ENCODE peak calls at places on chromosome 5, in five cellular contexts. V, O, T, L and D are unnamed samples.

GRCh38 chr5:122586351-122586750 is 188.5 kb upstream of the SNX2 start:
- DNase-seq in L (no peak), V (no peak), O (peak; percentile 64), T (no peak), D (no peak)

GRCh38 chr5:81779125-81779934 is 28.4 kb upstream of the SSBP2 start:
- DNase-seq in T (peak; percentile 38), V (no peak), O (peak; percentile 53), L (peak; percentile 60), D (no peak)

GRCh38 chr5:61735531-61735930 is 403.5 kb downstream of the ZSWIM6 start:
- DNase-seq in O (peak; percentile 8), L (no peak), T (no peak), V (no peak), D (no peak)

GRCh38 chr5:167561796-167562195 is 729.6 kb upstream of the WWC1 start:
- DNase-seq in O (no peak), L (no peak), V (no peak), T (no peak), D (no peak)

GRCh38 chr5:80755634-80756033 is 100.9 kb upstream of the DHFR start:
- DNase-seq in L (no peak), V (no peak), T (no peak), O (peak; percentile 34), D (no peak)

GRCh38 chr5:141747646-141748229 is 65.7 kb upstream of the ARAP3 start:
- DNase-seq in L (no peak), T (no peak), V (no peak), O (no peak), D (no peak)

GRCh38 chr5:14112998-14113652 is 30.0 kb upstream of the TRIO start:
- DNase-seq in V (no peak), T (no peak), L (peak; percentile 57), O (no peak), D (no peak)

GRCh38 chr5:159660401-159660800 is 255.9 kb upstream of the ADRA1B start:
- DNase-seq in T (no peak), V (no peak), O (peak; percentile 19), L (no peak), D (no peak)

GRCh38 chr5:147554285-147554817 is 44.5 kb upstream of the DPYSL3 start:
- DNase-seq in O (peak; percentile 92), T (no peak), L (no peak), V (no peak), D (no peak)
- H3K4me3 ChIP-seq in O (peak overlapping the region; percentile 27), T (peak overlapping the region; percentile 25), L (peak overlapping the region; percentile 21), V (no peak overlapping the region), D (peak overlapping the region; percentile 30)

DNA sequence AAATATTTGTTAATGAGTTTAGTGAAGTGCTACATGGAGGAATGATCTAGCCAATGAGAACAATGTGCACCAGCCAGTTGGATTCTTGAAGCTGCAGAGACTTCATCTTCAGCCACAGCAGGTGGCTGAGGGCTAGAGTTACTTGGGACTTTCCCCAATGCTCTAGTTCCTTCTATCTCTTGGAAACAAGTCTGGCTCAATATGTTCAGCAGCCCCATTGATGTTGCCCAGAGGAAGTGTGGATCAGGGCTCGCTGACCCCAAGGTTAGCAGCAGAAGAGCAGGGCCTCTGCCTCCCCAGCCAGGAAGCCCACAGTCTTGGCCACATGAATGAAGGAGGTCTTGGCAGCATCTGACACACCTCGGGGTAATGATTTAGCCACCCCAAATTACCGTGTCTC is 117.5 kb downstream of the SLC1A3 start:
- DNase-seq in T (no peak), O (no peak), V (no peak), L (no peak), D (no peak)
- H3K4me3 ChIP-seq in T (no peak overlapping the region), O (no peak overlapping the region), V (no peak overlapping the region), L (no peak overlapping the region), D (no peak overlapping the region)

DNA sequence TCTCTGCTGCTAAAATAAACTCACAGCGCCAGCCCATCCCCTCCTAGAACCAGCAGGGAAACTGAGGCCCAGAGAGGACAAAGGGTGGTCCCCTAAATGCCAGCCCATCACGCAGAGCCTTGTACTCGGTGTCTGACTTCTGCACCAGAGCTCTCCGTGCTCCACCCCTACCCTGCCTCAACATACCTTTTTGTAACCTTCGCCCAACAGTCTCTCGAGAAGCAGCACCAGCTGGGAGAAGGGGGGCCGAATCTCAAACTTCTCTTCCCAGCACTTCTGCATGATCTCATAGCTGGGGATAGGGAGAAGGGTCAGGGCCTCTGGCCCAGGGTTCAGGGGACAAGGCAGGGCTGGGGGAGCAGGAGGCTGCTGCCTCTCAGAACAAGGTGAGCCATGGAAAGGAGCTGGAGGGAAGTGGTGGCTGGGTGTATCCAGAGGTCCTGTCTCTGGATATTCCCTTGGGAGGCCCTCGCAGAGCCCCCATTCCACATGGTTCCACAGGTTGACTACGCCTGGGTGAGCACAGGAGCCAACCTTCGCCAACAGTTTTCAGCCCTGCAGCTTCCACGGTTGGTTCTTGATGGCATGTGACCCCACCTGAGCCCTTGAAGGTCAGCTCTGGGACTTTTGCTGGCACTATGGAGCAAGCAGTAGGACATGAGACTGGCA is 32.3 kb upstream of the CSF1R start:
- DNase-seq in T (no peak), L (no peak), O (no peak), V (peak; percentile 38), D (peak; percentile 73)
- H3K4me3 ChIP-seq in T (no peak overlapping the region), L (no peak overlapping the region), O (no peak overlapping the region), V (no peak overlapping the region), D (no peak overlapping the region)

DNA sequence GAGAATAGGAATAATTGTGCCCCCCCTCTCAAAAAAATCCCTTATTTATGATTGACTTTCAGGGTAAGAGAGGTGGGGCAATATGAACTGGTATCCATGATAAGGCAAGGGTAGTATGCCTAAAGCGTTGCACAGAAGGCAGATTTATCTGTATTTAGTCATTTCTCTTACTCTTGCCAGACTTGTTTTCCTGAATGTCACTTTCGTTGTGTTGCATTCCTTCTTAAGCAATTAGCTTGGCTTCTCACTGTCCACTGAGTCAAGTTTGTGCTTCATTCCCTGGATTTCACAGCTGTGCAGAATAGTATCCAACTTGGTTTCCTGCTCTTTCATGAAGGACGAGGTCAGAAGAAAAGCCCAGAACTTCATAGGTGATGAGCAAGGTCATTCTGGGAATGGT is 301.5 kb upstream of the ACTBL2 start:
- DNase-seq in L (no peak), T (no peak), V (no peak), O (peak; percentile 40), D (no peak)
- H3K4me3 ChIP-seq in L (peak overlapping the region; percentile 41), T (no peak overlapping the region), V (peak overlapping the region; percentile 13), O (no peak overlapping the region), D (peak overlapping the region; percentile 53)

GRCh38 chr5:72951850-72952468 is 3.9 kb upstream of the FCHO2 start:
- DNase-seq in L (no peak), V (no peak), O (peak; percentile 74), T (no peak), D (no peak)

GRCh38 chr5:72955768-72956323 is at the start of gene FCHO2:
- DNase-seq in O (peak; percentile 93), L (peak; percentile 98), V (peak; percentile 100), T (peak; percentile 98), D (peak; percentile 97)

GRCh38 chr5:72955143-72955767 is 586 bp upstream of the FCHO2 start:
- DNase-seq in V (no peak), T (peak; percentile 75), L (peak; percentile 87), O (no peak), D (no peak)

GRCh38 chr5:72956324-72957140 is 691 bp downstream of the FCHO2 start:
- DNase-seq in O (peak; percentile 73), T (peak; percentile 46), V (peak; percentile 70), L (peak; percentile 48), D (peak; percentile 81)

DNA sequence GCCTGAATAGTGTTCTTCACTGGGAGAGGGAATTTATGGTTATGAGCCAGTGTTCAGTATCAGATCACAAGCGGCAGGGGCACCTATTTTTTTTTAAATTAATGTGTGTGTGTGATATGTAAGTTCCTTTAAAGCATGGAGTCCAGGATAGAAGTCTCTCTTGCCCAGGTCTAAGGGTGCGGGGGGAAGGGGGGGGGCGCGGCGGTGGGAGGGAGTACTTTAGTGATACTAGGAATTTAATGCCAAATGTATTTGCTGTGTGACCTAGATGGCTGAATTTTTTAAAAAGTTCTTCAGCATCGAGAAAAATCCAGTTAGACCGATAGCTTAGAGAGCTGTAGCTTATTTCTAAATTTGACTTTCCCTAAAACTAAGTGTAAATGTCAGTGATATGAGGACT is 1.5 kb upstream of the FCHO2 start:
- DNase-seq in L (no peak), T (no peak), O (no peak), V (no peak), D (no peak)
- H3K4me3 ChIP-seq in L (peak overlapping the region; percentile 85), T (no peak overlapping the region), O (peak overlapping the region; percentile 71), V (no peak overlapping the region), D (peak overlapping the region; percentile 81)

GRCh38 chr5:90488791-90489190 is 14.1 kb downstream of the POLR3G start:
- DNase-seq in V (no peak), L (no peak), O (peak; percentile 57), T (no peak), D (no peak)
- H3K4me3 ChIP-seq in V (no peak overlapping the region), L (no peak overlapping the region), O (no peak overlapping the region), T (no peak overlapping the region), D (no peak overlapping the region)

GRCh38 chr5:10476878-10477277 is 35.2 kb downstream of the ROPN1L start:
- DNase-seq in O (no peak), V (no peak), T (no peak), L (no peak), D (no peak)
- H3K4me3 ChIP-seq in O (no peak overlapping the region), V (no peak overlapping the region), T (no peak overlapping the region), L (no peak overlapping the region), D (no peak overlapping the region)

GRCh38 chr5:179621551-179621971 is 1.9 kb downstream of the HNRNPH1 start:
- DNase-seq in O (no peak), T (no peak), L (no peak), V (no peak), D (no peak)

GRCh38 chr5:179620703-179621350 is 2.6 kb downstream of the HNRNPH1 start:
- DNase-seq in T (no peak), V (no peak), O (peak; percentile 57), L (no peak), D (no peak)

GRCh38 chr5:179623001-179623905 is at the start of gene HNRNPH1:
- DNase-seq in V (peak; percentile 99), L (peak; percentile 98), O (peak; percentile 96), T (peak; percentile 99), D (peak; percentile 99)

GRCh38 chr5:179624841-179625271 is 1.4 kb upstream of the HNRNPH1 start:
- DNase-seq in O (no peak), T (no peak), V (no peak), L (no peak), D (no peak)

DNA sequence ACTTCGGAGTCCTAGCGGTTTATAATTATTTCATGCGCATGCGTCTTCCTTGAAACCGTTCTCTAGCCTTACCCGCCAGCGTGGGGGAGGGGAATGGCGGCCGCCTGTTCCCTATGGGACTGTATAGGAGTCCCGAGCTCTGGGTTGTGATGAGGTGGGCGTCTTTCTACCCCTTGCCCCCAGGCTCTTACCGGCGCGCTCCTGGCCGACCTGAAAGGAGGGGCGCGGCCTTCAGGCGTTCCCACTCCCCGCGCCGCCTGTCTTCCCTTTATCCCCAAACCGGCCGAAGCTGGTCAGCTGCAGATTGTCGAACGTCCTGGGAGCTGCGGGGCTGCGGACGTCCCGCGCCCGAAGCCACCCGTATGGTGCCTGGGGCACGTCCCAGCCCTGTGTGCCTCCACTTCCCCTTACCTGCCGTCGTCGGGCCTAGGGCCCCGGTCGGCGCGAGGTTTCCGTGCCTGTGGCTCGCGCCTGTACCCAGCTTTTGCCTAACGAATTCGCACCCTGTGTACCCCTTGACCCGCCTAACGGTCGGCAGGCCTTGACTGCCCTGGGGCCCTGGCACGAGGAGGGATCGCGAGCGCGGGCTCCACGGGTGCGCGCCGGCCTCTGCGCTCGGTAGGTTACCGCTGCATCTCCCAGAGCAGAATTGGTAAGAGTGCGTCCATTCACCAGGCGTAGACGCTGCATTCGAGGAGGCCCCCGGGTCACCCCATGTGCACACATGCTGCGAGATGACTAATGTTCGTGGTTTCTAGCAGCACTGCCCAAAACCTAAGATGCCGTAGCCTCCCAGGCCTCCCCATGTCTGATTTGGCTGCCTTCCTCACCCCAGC is 653 bp upstream of the HNRNPH1 start:
- DNase-seq in T (peak; percentile 60), L (peak; percentile 39), O (peak; percentile 91), V (peak; percentile 84), D (no peak)
- H3K4me3 ChIP-seq in T (peak overlapping the region; percentile 71), L (peak overlapping the region; percentile 95), O (peak overlapping the region; percentile 69), V (peak overlapping the region; percentile 76), D (peak overlapping the region; percentile 96)

GRCh38 chr5:163436515-163436914 is 880 bp upstream of the CCNG1 start:
- DNase-seq in O (no peak), T (no peak), V (no peak), L (no peak), D (no peak)
- H3K4me3 ChIP-seq in O (no peak overlapping the region), T (peak overlapping the region; percentile 95), V (peak overlapping the region; percentile 83), L (peak overlapping the region; percentile 88), D (peak overlapping the region; percentile 97)